ENCODE peak calls at places on chromosome 4, in five cellular contexts. U is endodermal cell; G is NCI-H1092; T is central memory CD4-positive, alpha-beta T cell; H is WTC11. F is an unnamed sample.

GRCh38 chr4:98113005-98113404 is 30.3 kb downstream of the STPG2 start:
- DNase-seq in U (peak), G (no peak), T (no peak), H (no peak), F (no peak)

GRCh38 chr4:111064342-111064993 is 441.6 kb upstream of the PITX2 start:
- DNase-seq in U (peak), G (no peak), T (no peak), H (no peak), F (no peak)

GRCh38 chr4:159012381-159012780 is 90.5 kb upstream of the RAPGEF2 start:
- DNase-seq in U (no peak), G (no peak), T (no peak), H (no peak), F (no peak)

GRCh38 chr4:147924604-147925412 is 192.9 kb downstream of the ARHGAP10 start:
- DNase-seq in U (peak), G (no peak), T (no peak), H (peak), F (peak)

GRCh38 chr4:108965472-108966076 is 202.7 kb upstream of the ETNPPL start:
- DNase-seq in U (no peak), G (no peak), T (no peak), H (no peak), F (no peak)

GRCh38 chr4:145920205-145920604 is 18.4 kb downstream of the ZNF827 start:
- DNase-seq in U (no peak), G (no peak), T (no peak), H (no peak), F (no peak)

GRCh38 chr4:20422398-20422797 is 170.7 kb downstream of the SLIT2 start:
- DNase-seq in U (peak), G (peak), T (peak), H (peak), F (peak)

GRCh38 chr4:145887241-145887964 is 51.2 kb downstream of the ZNF827 start:
- DNase-seq in U (peak), G (no peak), T (no peak), H (no peak), F (no peak)

GRCh38 chr4:105815701-105816100 is 79.6 kb upstream of the NPNT start:
- DNase-seq in U (no peak), G (no peak), T (no peak), H (no peak), F (no peak)

GRCh38 chr4:119025916-119026661 is 109.5 kb upstream of the MYOZ2 start:
- DNase-seq in U (no peak), G (no peak), T (no peak), H (no peak), F (no peak)

GRCh38 chr4:31259119-31259518 is 539.0 kb downstream of the PCDH7 start:
- DNase-seq in U (no peak), G (no peak), T (no peak), H (no peak), F (no peak)

GRCh38 chr4:139838811-139839210 is 173.2 kb downstream of the MGST2 start:
- DNase-seq in U (no peak), G (no peak), T (no peak), H (no peak), F (no peak)

GRCh38 chr4:8871417-8872401 is at the start of gene HMX1:
- DNase-seq in U (peak), G (no peak), T (no peak), H (peak), F (peak)

GRCh38 chr4:48228887-48229462 is 40.7 kb downstream of the TEC start:
- DNase-seq in U (no peak), G (no peak), T (no peak), H (no peak), F (no peak)

GRCh38 chr4:6180841-6181631 is 19.3 kb downstream of the JAKMIP1 start:
- DNase-seq in U (no peak), G (no peak), T (peak), H (no peak), F (no peak)

GRCh38 chr4:157804986-157805385 is 367.8 kb downstream of the GASK1B start:
- DNase-seq in U (no peak), G (no peak), T (no peak), H (no peak), F (no peak)

GRCh38 chr4:1727117-1728031 is 6.1 kb downstream of the TACC3 start:
- DNase-seq in U (no peak), G (no peak), T (no peak), H (no peak), F (no peak)

GRCh38 chr4:3797831-3798500 is 31.8 kb downstream of the ADRA2C start:
- DNase-seq in U (no peak), G (no peak), T (no peak), H (no peak), F (no peak)

GRCh38 chr4:179595671-179596410 is 2153.6 kb upstream of the AGA start:
- DNase-seq in U (no peak), G (no peak), T (no peak), H (no peak), F (no peak)

F was measured in ecto neural progenitor cell.